ENCODE peak calls at places on chromosomes 16 and 17, in seven cellular contexts. I is mucosa of descending colon; K is stimulated activated CD8-positive, alpha-beta memory T cell treated with anti-CD3 and anti-CD28 coated beads, Interleukin-12 subunit alpha, Interleukin-12 subunit beta, amount 100 ng/mL, for 4 hours; Z is stimulated activated CD4-positive, alpha-beta T cell treated with anti-CD3 and anti-CD28 coated beads, Interleukin-2, amount 100 ng/mL, for 24 hours; B is GM12865; P is endothelial cell; R is HEK293T. W is an unnamed sample.

GRCh38 chr17:34668206-34668605 is 88.8 kb downstream of the TMEM132E start:
- DNase-seq in I (no peak), K (no peak), Z (no peak), B (no peak), P (no peak), R (no peak), W (no peak)

GRCh38 chr16:52709286-52709685 is 162.3 kb upstream of the TOX3 start:
- DNase-seq in I (no peak), K (no peak), Z (no peak), B (no peak), P (no peak), R (no peak), W (no peak)

GRCh38 chr16:76293980-76294690 is 16.9 kb downstream of the CNTNAP4 start:
- DNase-seq in I (no peak), K (no peak), Z (no peak), B (no peak), P (no peak), R (no peak), W (no peak)

GRCh38 chr16:19645557-19645981 is 72.5 kb downstream of the KNOP1 start:
- DNase-seq in I (no peak), K (no peak), Z (no peak), B (no peak), P (no peak), R (no peak), W (no peak)

GRCh38 chr17:6107791-6108190 is 37.6 kb downstream of the WSCD1 start:
- DNase-seq in I (no peak), K (no peak), Z (no peak), B (no peak), P (no peak), R (no peak), W (peak)

GRCh38 chr17:14355556-14355955 is 54.7 kb downstream of the HS3ST3B1 start:
- DNase-seq in I (no peak), K (no peak), Z (no peak), B (no peak), P (no peak), R (no peak), W (no peak)

GRCh38 chr17:17736205-17737183 is 55.2 kb downstream of the RAI1 start:
- DNase-seq in I (no peak), K (no peak), Z (no peak), B (no peak), P (no peak), R (no peak), W (no peak)

GRCh38 chr17:66687570-66688284 is 147.2 kb upstream of the CACNG5 start:
- DNase-seq in I (no peak), K (no peak), Z (no peak), B (no peak), P (no peak), R (no peak), W (no peak)

GRCh38 chr16:87653234-87653633 is 50.9 kb downstream of the JPH3 start:
- DNase-seq in I (no peak), K (no peak), Z (no peak), B (no peak), P (no peak), R (peak), W (no peak)

GRCh38 chr17:6473128-6473767 is 29.0 kb downstream of the PIMREG start:
- DNase-seq in I (peak), K (peak), Z (peak), B (peak), P (peak), R (peak), W (peak)

GRCh38 chr17:16428098-16428882 is 12.9 kb downstream of the TRPV2 start:
- DNase-seq in I (peak), K (peak), Z (peak), B (no peak), P (peak), R (peak), W (peak)

GRCh38 chr17:74502866-74503265 is 28.4 kb downstream of the CD300LB start:
- DNase-seq in I (no peak), K (no peak), Z (no peak), B (no peak), P (no peak), R (no peak), W (peak)

GRCh38 chr17:20273741-20274500 is 193.4 kb downstream of the LGALS9B start:
- DNase-seq in I (no peak), K (no peak), Z (no peak), B (no peak), P (no peak), R (no peak), W (no peak)

GRCh38 chr17:17059301-17059890 is 17.1 kb downstream of the MPRIP start:
- DNase-seq in I (no peak), K (no peak), Z (no peak), B (no peak), P (no peak), R (no peak), W (peak)